ENCODE peak calls at places on chromosomes 13 and 19, in seven cellular contexts. One of them, this sample, is unnamed.

GRCh38 chr19:21434516-21434915 is 37.6 kb downstream of the ZNF493 start:
- DNase-seq in adrenal gland: no peak
- DNase-seq in Peyer's patch: no peak
- DNase-seq in A549: no peak
- DNase-seq in heart left ventricle: no peak
- DNase-seq in sigmoid colon: no peak
- DNase-seq in uterus: no peak
- DNase-seq in this sample: no peak

GRCh38 chr19:56191115-56191514 is 6.5 kb downstream of the ZSCAN5B start:
- DNase-seq in adrenal gland: no peak
- DNase-seq in Peyer's patch: no peak
- DNase-seq in A549: no peak
- DNase-seq in heart left ventricle: no peak
- DNase-seq in sigmoid colon: no peak
- DNase-seq in uterus: no peak
- DNase-seq in this sample: no peak

GRCh38 chr13:42574011-42574410 is at the start of gene TNFSF11:
- DNase-seq in adrenal gland: no peak
- DNase-seq in Peyer's patch: no peak
- DNase-seq in A549: no peak
- DNase-seq in heart left ventricle: no peak
- DNase-seq in sigmoid colon: no peak
- DNase-seq in uterus: no peak
- DNase-seq in this sample: no peak

GRCh38 chr19:47494729-47495128 is 10.7 kb upstream of the KPTN start:
- DNase-seq in adrenal gland: no peak
- DNase-seq in Peyer's patch: peak
- DNase-seq in A549: no peak
- DNase-seq in heart left ventricle: no peak
- DNase-seq in sigmoid colon: no peak
- DNase-seq in uterus: no peak
- DNase-seq in this sample: no peak

GRCh38 chr13:114068723-114069322 is 63.6 kb downstream of the RASA3 start:
- DNase-seq in adrenal gland: peak
- DNase-seq in Peyer's patch: peak
- DNase-seq in A549: peak
- DNase-seq in heart left ventricle: peak
- DNase-seq in sigmoid colon: peak
- DNase-seq in uterus: peak
- DNase-seq in this sample: peak

GRCh38 chr13:21638319-21639282 is 32.3 kb upstream of the FGF9 start:
- DNase-seq in adrenal gland: peak
- DNase-seq in Peyer's patch: no peak
- DNase-seq in A549: peak
- DNase-seq in heart left ventricle: no peak
- DNase-seq in sigmoid colon: no peak
- DNase-seq in uterus: no peak
- DNase-seq in this sample: peak

GRCh38 chr13:41500501-41500900 is 43.2 kb downstream of the RGCC start:
- DNase-seq in adrenal gland: no peak
- DNase-seq in Peyer's patch: no peak
- DNase-seq in A549: no peak
- DNase-seq in heart left ventricle: no peak
- DNase-seq in sigmoid colon: no peak
- DNase-seq in uterus: no peak
- DNase-seq in this sample: no peak

GRCh38 chr13:25046985-25047660 is 48.8 kb upstream of the PABPC3 start:
- DNase-seq in adrenal gland: no peak
- DNase-seq in Peyer's patch: no peak
- DNase-seq in A549: no peak
- DNase-seq in heart left ventricle: no peak
- DNase-seq in sigmoid colon: no peak
- DNase-seq in uterus: no peak
- DNase-seq in this sample: peak

GRCh38 chr19:5407356-5407755 is 47.9 kb upstream of the ZNRF4 start:
- DNase-seq in adrenal gland: no peak
- DNase-seq in Peyer's patch: no peak
- DNase-seq in A549: peak
- DNase-seq in heart left ventricle: no peak
- DNase-seq in sigmoid colon: no peak
- DNase-seq in uterus: no peak
- DNase-seq in this sample: peak

GRCh38 chr19:8251025-8251472 is 41.9 kb downstream of the CERS4 start:
- DNase-seq in adrenal gland: no peak
- DNase-seq in Peyer's patch: no peak
- DNase-seq in A549: no peak
- DNase-seq in heart left ventricle: peak
- DNase-seq in sigmoid colon: peak
- DNase-seq in uterus: peak
- DNase-seq in this sample: peak

GRCh38 chr13:73984949-73985691 is 149.1 kb downstream of the KLF12 start:
- DNase-seq in adrenal gland: no peak
- DNase-seq in Peyer's patch: no peak
- DNase-seq in A549: no peak
- DNase-seq in heart left ventricle: no peak
- DNase-seq in sigmoid colon: no peak
- DNase-seq in uterus: no peak
- DNase-seq in this sample: no peak

GRCh38 chr19:28350673-28351072 is 862.3 kb downstream of the UQCRFS1 start:
- DNase-seq in adrenal gland: no peak
- DNase-seq in Peyer's patch: no peak
- DNase-seq in A549: no peak
- DNase-seq in heart left ventricle: no peak
- DNase-seq in sigmoid colon: no peak
- DNase-seq in uterus: no peak
- DNase-seq in this sample: no peak

DNA sequence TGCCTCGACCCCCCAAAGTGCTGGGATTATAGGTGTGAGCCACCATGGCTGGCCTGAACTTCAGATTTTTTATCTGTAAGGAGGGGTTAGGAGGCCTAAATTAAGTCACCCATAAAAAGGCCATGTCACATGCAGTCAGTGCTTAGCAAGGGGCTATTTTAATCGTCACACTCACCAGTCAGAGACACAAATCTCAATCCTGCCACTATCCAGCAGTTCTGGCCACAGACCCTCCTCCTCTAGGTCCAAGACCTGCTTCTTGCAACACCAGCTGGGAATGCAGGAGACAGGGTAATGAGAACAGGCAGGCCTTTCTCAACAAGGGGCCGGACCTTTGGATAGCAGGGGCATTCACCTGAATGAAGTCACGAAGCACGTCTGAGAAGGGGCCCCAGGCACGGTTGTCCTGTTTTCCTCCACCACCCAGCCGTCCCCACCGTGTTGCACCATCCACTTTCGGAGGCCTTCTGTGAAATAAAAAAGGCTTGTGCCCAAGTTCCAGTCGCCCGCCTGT is 1.4 kb downstream of the FBXO27 start:
- DNase-seq in adrenal gland: no peak
- DNase-seq in Peyer's patch: no peak
- DNase-seq in A549: no peak
- DNase-seq in heart left ventricle: no peak
- DNase-seq in sigmoid colon: no peak
- DNase-seq in uterus: no peak
- DNase-seq in this sample: no peak
- TF ChIP-seq POLR2A in adrenal gland: no peak
- TF ChIP-seq POLR2A in Peyer's patch: no peak
- TF ChIP-seq POLR2A in A549: peak
- TF ChIP-seq POLR2A in heart left ventricle: no peak
- TF ChIP-seq POLR2A in sigmoid colon: no peak
- TF ChIP-seq POLR2A in uterus: no peak
- TF ChIP-seq POLR2A in this sample: no peak

GRCh38 chr19:50660083-50660366 is 10.8 kb downstream of the C19orf81 start:
- DNase-seq in adrenal gland: no peak
- DNase-seq in Peyer's patch: no peak
- DNase-seq in A549: no peak
- DNase-seq in heart left ventricle: no peak
- DNase-seq in sigmoid colon: no peak
- DNase-seq in uterus: no peak
- DNase-seq in this sample: no peak

GRCh38 chr19:50657222-50657669 is 8.0 kb downstream of the C19orf81 start:
- DNase-seq in adrenal gland: no peak
- DNase-seq in Peyer's patch: no peak
- DNase-seq in A549: no peak
- DNase-seq in heart left ventricle: no peak
- DNase-seq in sigmoid colon: no peak
- DNase-seq in uterus: no peak
- DNase-seq in this sample: no peak

GRCh38 chr19:50659318-50660082 is 10.3 kb downstream of the C19orf81 start:
- DNase-seq in adrenal gland: no peak
- DNase-seq in Peyer's patch: no peak
- DNase-seq in A549: no peak
- DNase-seq in heart left ventricle: no peak
- DNase-seq in sigmoid colon: no peak
- DNase-seq in uterus: no peak
- DNase-seq in this sample: no peak

GRCh38 chr19:50658438-50659317 is 9.4 kb downstream of the C19orf81 start:
- DNase-seq in adrenal gland: peak
- DNase-seq in Peyer's patch: no peak
- DNase-seq in A549: peak
- DNase-seq in heart left ventricle: peak
- DNase-seq in sigmoid colon: no peak
- DNase-seq in uterus: peak
- DNase-seq in this sample: peak

GRCh38 chr19:50657672-50658437 is 8.6 kb downstream of the C19orf81 start:
- DNase-seq in adrenal gland: peak
- DNase-seq in Peyer's patch: peak
- DNase-seq in A549: peak
- DNase-seq in heart left ventricle: peak
- DNase-seq in sigmoid colon: peak
- DNase-seq in uterus: peak
- DNase-seq in this sample: peak
- TF ChIP-seq POLR2A in adrenal gland: peak
- TF ChIP-seq POLR2A in Peyer's patch: no peak
- TF ChIP-seq POLR2A in A549: peak
- TF ChIP-seq POLR2A in heart left ventricle: no peak
- TF ChIP-seq POLR2A in sigmoid colon: no peak
- TF ChIP-seq POLR2A in uterus: no peak
- TF ChIP-seq POLR2A in this sample: peak

DNA sequence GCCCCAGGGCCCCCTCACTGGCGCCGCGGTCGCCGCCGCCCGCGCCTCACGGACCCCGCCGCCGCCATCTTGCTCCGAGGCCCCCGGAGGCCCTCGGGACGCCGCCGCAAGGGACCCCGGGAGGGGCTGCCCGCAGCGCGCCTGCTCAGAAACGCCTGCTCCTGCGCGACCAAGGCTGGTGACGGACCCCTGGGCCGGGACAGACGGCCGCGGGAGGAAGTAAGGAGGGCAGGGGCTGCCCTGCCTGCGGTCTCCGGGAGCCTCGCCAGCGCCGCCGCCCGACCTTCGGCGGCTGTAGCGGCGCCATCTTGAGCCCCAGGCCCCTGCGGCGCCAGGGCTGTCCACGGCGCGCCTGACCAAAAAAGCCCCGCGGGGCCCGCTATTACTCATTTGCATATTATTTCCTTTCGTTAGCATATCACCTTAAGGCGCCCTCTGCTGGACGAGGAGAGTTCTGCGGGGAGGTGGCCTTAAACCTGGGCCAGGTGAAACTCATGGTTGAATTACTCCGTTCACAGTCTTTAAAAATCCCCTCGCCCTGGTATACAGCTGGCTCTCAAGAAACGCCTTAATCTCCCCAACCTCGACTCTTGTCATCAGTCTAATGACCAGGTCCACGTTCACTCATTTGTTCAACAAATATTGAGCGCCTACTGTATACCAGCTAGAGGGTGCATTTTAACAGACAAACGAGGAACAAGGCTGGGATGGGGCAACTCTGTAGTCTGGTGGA is at the start of gene REXO1:
- DNase-seq in adrenal gland: peak
- DNase-seq in Peyer's patch: peak
- DNase-seq in A549: peak
- DNase-seq in heart left ventricle: peak
- DNase-seq in sigmoid colon: peak
- DNase-seq in uterus: peak
- DNase-seq in this sample: peak
- TF ChIP-seq POLR2A in adrenal gland: peak
- TF ChIP-seq POLR2A in Peyer's patch: peak
- TF ChIP-seq POLR2A in A549: peak
- TF ChIP-seq POLR2A in heart left ventricle: peak
- TF ChIP-seq POLR2A in sigmoid colon: no peak
- TF ChIP-seq POLR2A in uterus: no peak
- TF ChIP-seq POLR2A in this sample: peak

GRCh38 chr19:813359-814107 is 8.2 kb downstream of the PLPPR3 start:
- DNase-seq in adrenal gland: no peak
- DNase-seq in Peyer's patch: no peak
- DNase-seq in A549: no peak
- DNase-seq in heart left ventricle: peak
- DNase-seq in sigmoid colon: no peak
- DNase-seq in uterus: no peak
- DNase-seq in this sample: no peak

GRCh38 chr19:815079-815774 is 6.5 kb downstream of the PLPPR3 start:
- DNase-seq in adrenal gland: peak
- DNase-seq in Peyer's patch: no peak
- DNase-seq in A549: no peak
- DNase-seq in heart left ventricle: peak
- DNase-seq in sigmoid colon: no peak
- DNase-seq in uterus: no peak
- DNase-seq in this sample: no peak

GRCh38 chr19:815775-816499 is 5.8 kb downstream of the PLPPR3 start:
- DNase-seq in adrenal gland: no peak
- DNase-seq in Peyer's patch: no peak
- DNase-seq in A549: no peak
- DNase-seq in heart left ventricle: no peak
- DNase-seq in sigmoid colon: no peak
- DNase-seq in uterus: no peak
- DNase-seq in this sample: no peak

GRCh38 chr19:812819-813358 is 8.9 kb downstream of the PLPPR3 start:
- DNase-seq in adrenal gland: no peak
- DNase-seq in Peyer's patch: no peak
- DNase-seq in A549: no peak
- DNase-seq in heart left ventricle: peak
- DNase-seq in sigmoid colon: no peak
- DNase-seq in uterus: no peak
- DNase-seq in this sample: no peak

DNA sequence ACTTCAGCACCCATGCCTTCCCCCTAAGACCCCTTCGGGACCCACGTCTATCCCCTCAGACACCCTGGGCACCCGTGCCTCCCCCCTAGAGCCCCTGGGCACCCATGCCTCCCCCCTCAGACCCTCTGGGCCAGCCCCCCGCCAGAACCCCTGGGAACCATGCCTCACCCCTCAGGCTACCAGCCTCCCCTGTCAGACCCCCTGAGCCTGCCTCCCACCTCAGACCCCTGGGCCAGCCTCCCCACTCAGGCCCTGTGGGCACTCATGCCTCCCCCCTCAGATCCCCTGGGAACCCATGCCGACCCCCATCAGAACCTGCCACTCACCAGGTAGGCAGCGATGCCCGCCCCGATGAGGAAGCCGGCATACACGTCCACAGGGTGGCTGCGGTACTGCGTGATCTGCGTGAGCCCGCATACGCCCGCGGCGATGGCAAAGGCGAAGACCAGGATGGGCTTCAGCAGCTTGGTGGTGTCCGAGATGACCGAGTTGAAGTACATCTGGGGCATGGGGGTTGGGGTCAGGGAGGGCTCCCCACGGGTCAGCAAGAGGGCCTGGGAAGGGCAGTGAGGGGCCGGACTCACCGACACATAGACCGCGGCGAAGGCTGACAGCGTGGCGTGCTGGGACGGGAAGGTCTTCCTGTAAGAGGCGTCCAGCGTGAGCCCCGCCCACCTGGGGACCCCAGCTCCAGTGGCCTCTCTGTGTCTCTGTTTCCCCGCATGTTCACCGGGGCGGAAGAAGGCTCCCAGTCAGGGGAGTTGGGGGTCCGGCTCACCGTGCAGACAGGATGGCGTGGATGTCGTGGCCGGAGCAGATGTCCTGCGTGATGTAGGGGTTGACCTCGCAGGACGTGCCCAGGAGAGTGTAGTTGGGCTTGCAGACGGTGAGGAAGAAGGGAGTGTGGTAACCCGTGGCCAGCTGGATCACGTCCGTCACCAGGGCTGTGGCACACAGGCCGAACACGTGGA is 7.4 kb downstream of the PLPPR3 start:
- DNase-seq in adrenal gland: peak
- DNase-seq in Peyer's patch: no peak
- DNase-seq in A549: no peak
- DNase-seq in heart left ventricle: peak
- DNase-seq in sigmoid colon: no peak
- DNase-seq in uterus: no peak
- DNase-seq in this sample: no peak
- TF ChIP-seq POLR2A in adrenal gland: no peak
- TF ChIP-seq POLR2A in Peyer's patch: no peak
- TF ChIP-seq POLR2A in A549: no peak
- TF ChIP-seq POLR2A in heart left ventricle: no peak
- TF ChIP-seq POLR2A in sigmoid colon: no peak
- TF ChIP-seq POLR2A in uterus: no peak
- TF ChIP-seq POLR2A in this sample: no peak